ENCODE peak calls at places on chromosomes 1 and 21, in eight cellular contexts. W, S, N, F, J, O, I and C are unnamed samples.

GRCh38 chr1:222991177-222991576 is 151.9 kb downstream of the TLR5 start:
- DNase-seq in J (no peak), N (no peak), W (no peak), F (no peak), S (no peak), O (no peak), I (no peak), C (no peak)

GRCh38 chr1:159646687-159647086 is 59.1 kb downstream of the APCS start:
- DNase-seq in N (no peak), O (no peak), F (no peak), I (no peak), W (no peak), S (no peak), J (no peak), C (no peak)

GRCh38 chr1:68120136-68120791 is 69.8 kb upstream of the DIRAS3 start:
- DNase-seq in N (no peak), S (peak; percentile 31), I (peak; percentile 84), W (no peak), F (peak; percentile 87), J (no peak), O (peak; percentile 75), C (peak; percentile 57)

GRCh38 chr1:243924188-243924587 is 74.1 kb upstream of the AKT3 start:
- DNase-seq in J (no peak), O (no peak), W (no peak), F (peak; percentile 49), S (no peak), I (no peak), N (no peak), C (peak; percentile 16)

GRCh38 chr1:176391621-176392020 is 71.4 kb upstream of the PAPPA2 start:
- DNase-seq in W (no peak), N (no peak), I (peak; percentile 41), O (no peak), S (no peak), J (no peak), F (no peak), C (no peak)

GRCh38 chr1:117696567-117696966 is 90.7 kb downstream of the TENT5C start:
- DNase-seq in N (no peak), W (no peak), I (no peak), J (no peak), F (no peak), S (no peak), O (no peak), C (peak; percentile 23)

GRCh38 chr1:61942856-61943255 is 200.6 kb downstream of the PATJ start:
- DNase-seq in S (no peak), F (no peak), J (no peak), N (no peak), W (no peak), O (no peak), I (no peak), C (no peak)

GRCh38 chr1:151942882-151943281 is 33.6 kb upstream of the THEM4 start:
- DNase-seq in N (no peak), F (no peak), S (no peak), W (no peak), J (no peak), O (no peak), I (no peak), C (no peak)

GRCh38 chr1:159817276-159818041 is 9.2 kb upstream of the SLAMF8 start:
- DNase-seq in S (no peak), O (no peak), I (no peak), F (peak; percentile 35), J (no peak), N (no peak), W (no peak), C (no peak)

GRCh38 chr1:32718527-32718926 is 16.0 kb upstream of the SYNC start:
- DNase-seq in W (no peak), F (no peak), I (no peak), N (no peak), O (no peak), S (no peak), J (no peak), C (no peak)

GRCh38 chr1:24266398-24266941 is 52.7 kb upstream of the GRHL3 start:
- DNase-seq in J (no peak), W (no peak), F (peak; percentile 88), O (no peak), I (no peak), N (no peak), S (peak; percentile 60), C (peak; percentile 81)

GRCh38 chr1:20290624-20291597 is at the start of gene VWA5B1:
- DNase-seq in W (no peak), N (no peak), O (peak; percentile 23), J (no peak), F (no peak), I (peak; percentile 79), S (no peak), C (no peak)

GRCh38 chr21:33947451-33948095 is 32.0 kb upstream of the ATP5PO start:
- DNase-seq in J (peak; percentile 61), F (peak; percentile 97), I (peak; percentile 78), W (peak; percentile 82), S (peak; percentile 91), N (peak; percentile 79), O (peak; percentile 84), C (peak; percentile 84)

GRCh38 chr1:183043872-183044859 is 20.9 kb downstream of the LAMC1 start:
- DNase-seq in I (no peak), O (no peak), F (peak; percentile 89), N (no peak), J (no peak), S (no peak), W (no peak), C (peak; percentile 82)

GRCh38 chr1:27109103-27109822 is 45.7 kb downstream of the SLC9A1 start:
- DNase-seq in J (no peak), W (no peak), O (no peak), N (no peak), I (peak; percentile 36), F (no peak), S (peak; percentile 23), C (no peak)

GRCh38 chr1:182603646-182604127 is 502 bp downstream of the RGS16 start:
- DNase-seq in S (no peak), O (no peak), F (no peak), W (no peak), N (peak; percentile 27), J (no peak), I (peak; percentile 50), C (no peak)

GRCh38 chr1:32848354-32849063 is 22.2 kb downstream of the FNDC5 start:
- DNase-seq in S (no peak), N (no peak), W (no peak), I (no peak), F (no peak), O (no peak), J (no peak), C (no peak)

GRCh38 chr1:40897499-40897898 is 35.3 kb upstream of the CITED4 start:
- DNase-seq in J (no peak), S (peak; percentile 33), N (no peak), F (peak; percentile 60), O (peak; percentile 13), W (no peak), I (no peak), C (no peak)

GRCh38 chr1:39238476-39238875 is 34.0 kb downstream of the MACF1 start:
- DNase-seq in S (no peak), W (peak; percentile 49), N (no peak), J (no peak), F (peak; percentile 78), O (no peak), I (peak; percentile 59), C (peak; percentile 45)

GRCh38 chr1:151828931-151829330 is 2.7 kb downstream of the RORC start:
- DNase-seq in O (peak; percentile 63), N (no peak), W (peak; percentile 62), J (no peak), F (peak; percentile 12), I (peak; percentile 71), S (no peak), C (no peak)

GRCh38 chr1:100835866-100836842 is 58.5 kb downstream of the EXTL2 start:
- DNase-seq in N (no peak), O (no peak), I (no peak), W (no peak), F (no peak), J (no peak), S (no peak), C (no peak)

GRCh38 chr1:161439280-161440232 is 65.7 kb upstream of the FCGR2A start:
- DNase-seq in W (peak; percentile 23), J (no peak), F (peak; percentile 4), S (peak; percentile 31), I (no peak), O (no peak), N (no peak), C (no peak)